ENCODE peak calls at places on chromosome 14, in four cellular contexts. A is mesendoderm, S is breast epithelium, F is pancreas. P is an unnamed sample.

GRCh38 chr14:50941151-50941550 is 3.1 kb downstream of the PYGL start:
- DNase-seq in F (no peak), A (no peak), S (no peak), P (no peak)

GRCh38 chr14:77040995-77041744 is 12.7 kb upstream of the IRF2BPL start:
- DNase-seq in F (peak; percentile 38), A (peak; percentile 55), S (no peak), P (no peak)

GRCh38 chr14:105486974-105487448 is 325 bp downstream of the CRIP1 start:
- DNase-seq in F (peak; percentile 62), S (no peak), A (no peak), P (peak; percentile 61)

GRCh38 chr14:34300330-34300729 is 161.7 kb downstream of the SPTSSA start:
- DNase-seq in S (no peak), A (no peak), F (no peak), P (no peak)

GRCh38 chr14:98919431-98919830 is 352.6 kb downstream of the BCL11B start:
- DNase-seq in F (no peak), A (peak; percentile 26), S (no peak), P (no peak)

GRCh38 chr14:104984056-104984894 is 1.3 kb upstream of the CLBA1 start:
- DNase-seq in F (no peak), A (no peak), S (no peak), P (peak; percentile 8)

GRCh38 chr14:104734051-104734587 is 10.1 kb downstream of the ADSS1 start:
- DNase-seq in S (no peak), F (no peak), A (no peak), P (no peak)

GRCh38 chr14:92568621-92569479 is 55.3 kb downstream of the RIN3 start:
- DNase-seq in A (no peak), F (no peak), S (no peak), P (peak; percentile 82)

GRCh38 chr14:90540437-90540836 is 143.6 kb downstream of the CALM1 start:
- DNase-seq in A (no peak), S (no peak), F (no peak), P (no peak)

GRCh38 chr14:93759781-93760307 is 28.4 kb downstream of the PRIMA1 start:
- DNase-seq in S (no peak), F (no peak), A (no peak), P (peak; percentile 58)

GRCh38 chr14:73777420-73777819 is 63.2 kb upstream of the PNMA1 start:
- DNase-seq in S (no peak), F (no peak), A (peak; percentile 85), P (no peak)
- H3K4me1 ChIP-seq in S (peaks cover under 1% of the 10 kb centered on the region), F (peaks cover 10% of the 10 kb centered on the region), A (peaks cover 2% of the 10 kb centered on the region), P (no peaks in the 10 kb centered on the region)

DNA sequence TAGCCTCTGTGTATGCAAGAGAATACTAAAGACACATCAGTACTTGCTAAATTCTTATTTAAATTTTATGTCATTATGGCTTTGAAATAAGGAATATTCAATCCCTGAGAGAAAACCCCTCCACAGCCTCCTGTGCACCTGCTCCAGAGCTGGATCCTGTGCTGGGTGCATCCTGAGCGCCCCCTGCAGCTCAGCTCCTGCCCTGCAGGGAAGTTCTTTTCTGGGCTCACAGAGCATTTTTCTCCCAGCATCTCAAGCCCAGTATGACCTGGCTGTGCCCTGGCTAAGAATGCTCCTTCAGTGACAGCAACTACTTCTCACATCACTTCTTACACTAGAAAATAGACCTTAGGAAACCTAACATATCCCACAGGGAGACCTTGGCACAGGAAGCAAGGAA is 1211.7 kb downstream of the TMEM121 start:
- DNase-seq in F (no peak), S (no peak), A (no peak), P (peak; percentile 3)
- H3K4me1 ChIP-seq in F (no peaks in the 10 kb centered on the region), S (no peaks in the 10 kb centered on the region), A (no peaks in the 10 kb centered on the region), P (no peaks in the 10 kb centered on the region)

GRCh38 chr14:95518045-95518751 is 1.7 kb upstream of the SYNE3 start:
- DNase-seq in A (no peak), S (no peak), F (no peak), P (no peak)

GRCh38 chr14:95519699-95520098 is 3.2 kb upstream of the SYNE3 start:
- DNase-seq in F (no peak), S (no peak), A (no peak), P (no peak)

GRCh38 chr14:95522116-95522515 is 5.7 kb upstream of the SYNE3 start:
- DNase-seq in F (no peak), S (no peak), A (no peak), P (no peak)

GRCh38 chr14:95521001-95521400 is 4.6 kb upstream of the SYNE3 start:
- DNase-seq in S (no peak), F (no peak), A (no peak), P (no peak)

DNA sequence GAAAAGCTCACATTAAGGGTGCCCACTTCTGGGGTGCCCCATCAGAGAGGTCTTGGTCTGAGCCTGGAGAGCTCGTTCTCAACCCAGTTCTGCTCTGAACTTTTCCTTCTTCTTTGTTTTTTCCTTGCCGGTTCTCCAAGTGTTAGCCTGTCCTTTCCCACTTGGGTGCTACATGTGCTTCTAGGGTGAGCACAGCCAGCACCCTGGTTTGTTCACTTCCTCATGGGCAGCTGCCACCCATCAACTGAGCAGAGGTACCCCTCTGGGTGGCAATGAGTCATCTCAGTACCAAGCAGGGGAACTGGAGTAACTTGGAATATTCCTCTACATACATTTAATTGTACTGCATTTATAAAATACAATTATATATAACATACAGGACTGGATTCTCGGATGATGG is 3.9 kb upstream of the SYNE3 start:
- DNase-seq in S (no peak), F (no peak), A (no peak), P (no peak)
- H3K4me1 ChIP-seq in S (peaks cover 8% of the 10 kb centered on the region), F (peaks cover 4% of the 10 kb centered on the region), A (peaks cover 2% of the 10 kb centered on the region), P (peaks cover 52% of the 10 kb centered on the region)

GRCh38 chr14:52048132-52048531 is 20.7 kb downstream of the NID2 start:
- DNase-seq in F (no peak), S (no peak), A (no peak), P (no peak)
- H3K4me1 ChIP-seq in F (peaks cover 16% of the 10 kb centered on the region), S (peaks cover 6% of the 10 kb centered on the region), A (no peaks in the 10 kb centered on the region), P (peaks cover 3% of the 10 kb centered on the region)

GRCh38 chr14:54651649-54652048 is 84.7 kb downstream of the SAMD4A start:
- DNase-seq in F (no peak), A (no peak), S (no peak), P (no peak)

GRCh38 chr14:54650331-54651017 is 83.5 kb downstream of the SAMD4A start:
- DNase-seq in S (no peak), A (peak; percentile 85), F (no peak), P (no peak)

GRCh38 chr14:54652890-54653201 is 85.9 kb downstream of the SAMD4A start:
- DNase-seq in A (peak; percentile 42), F (no peak), S (no peak), P (no peak)

GRCh38 chr14:54652188-54652889 is 85.4 kb downstream of the SAMD4A start:
- DNase-seq in S (peak; percentile 75), A (peak; percentile 99), F (peak; percentile 47), P (no peak)

GRCh38 chr14:54651018-54651351 is 84.1 kb downstream of the SAMD4A start:
- DNase-seq in A (peak; percentile 78), F (no peak), S (no peak), P (no peak)
- H3K4me1 ChIP-seq in A (peaks cover 33% of the 10 kb centered on the region), F (peaks cover 3% of the 10 kb centered on the region), S (no peaks in the 10 kb centered on the region), P (no peaks in the 10 kb centered on the region)

GRCh38 chr14:61416587-61416986 is 95.2 kb downstream of the PRKCH start:
- DNase-seq in S (no peak), F (no peak), A (no peak), P (no peak)
- H3K4me1 ChIP-seq in S (no peaks in the 10 kb centered on the region), F (no peaks in the 10 kb centered on the region), A (peaks cover 11% of the 10 kb centered on the region), P (no peaks in the 10 kb centered on the region)

GRCh38 chr14:74313601-74314000 is 10.9 kb upstream of the ABCD4 start:
- DNase-seq in F (no peak), S (no peak), A (no peak), P (no peak)
- H3K4me1 ChIP-seq in F (no peaks in the 10 kb centered on the region), S (no peaks in the 10 kb centered on the region), A (no peaks in the 10 kb centered on the region), P (no peaks in the 10 kb centered on the region)

GRCh38 chr14:54173782-54174181 is 217.2 kb upstream of the BMP4 start:
- DNase-seq in F (no peak), A (no peak), S (no peak), P (no peak)
- H3K4me1 ChIP-seq in F (no peaks in the 10 kb centered on the region), A (peaks cover 4% of the 10 kb centered on the region), S (no peaks in the 10 kb centered on the region), P (peaks cover 3% of the 10 kb centered on the region)

GRCh38 chr14:65357091-65357490 is 55.4 kb upstream of the FUT8 start:
- DNase-seq in S (no peak), A (no peak), F (no peak), P (no peak)

GRCh38 chr14:65354131-65354530 is 58.4 kb upstream of the FUT8 start:
- DNase-seq in A (no peak), F (no peak), S (no peak), P (no peak)

GRCh38 chr14:65354715-65355114 is 57.8 kb upstream of the FUT8 start:
- DNase-seq in A (no peak), S (no peak), F (no peak), P (no peak)

GRCh38 chr14:65359503-65359902 is 53.0 kb upstream of the FUT8 start:
- DNase-seq in F (no peak), A (no peak), S (no peak), P (no peak)

GRCh38 chr14:65356327-65356836 is 56.1 kb upstream of the FUT8 start:
- DNase-seq in F (no peak), S (no peak), A (peak; percentile 87), P (no peak)
- H3K4me1 ChIP-seq in F (peaks cover 4% of the 10 kb centered on the region), S (no peaks in the 10 kb centered on the region), A (no peaks in the 10 kb centered on the region), P (no peaks in the 10 kb centered on the region)